ENCODE peak calls at places on chromosomes 4 and X, in nine cellular contexts. One of them, this sample, is unnamed.

GRCh38 chr4:138576684-138577083 is 334.5 kb upstream of the SLC7A11 start:
- DNase-seq in mesendoderm: peak; percentile 81
- DNase-seq in cardiac fibroblast: peak; percentile 75
- DNase-seq in astrocyte: peak; percentile 37
- DNase-seq in breast epithelium: no peak
- DNase-seq in hepatocyte: peak; percentile 26
- DNase-seq in mammary epithelial cell: peak; percentile 27
- DNase-seq in aorta: no peak
- DNase-seq in mucosa of descending colon: no peak
- DNase-seq in this sample: no peak

GRCh38 chr4:1776521-1777161 is 16.5 kb upstream of the FGFR3 start:
- DNase-seq in mesendoderm: no peak
- DNase-seq in cardiac fibroblast: no peak
- DNase-seq in astrocyte: no peak
- DNase-seq in breast epithelium: no peak
- DNase-seq in hepatocyte: no peak
- DNase-seq in mammary epithelial cell: no peak
- DNase-seq in aorta: no peak
- DNase-seq in mucosa of descending colon: no peak
- DNase-seq in this sample: no peak

GRCh38 chr4:13920901-13921300 is 293.4 kb upstream of the BOD1L1 start:
- DNase-seq in mesendoderm: peak; percentile 99
- DNase-seq in cardiac fibroblast: peak; percentile 100
- DNase-seq in astrocyte: peak; percentile 100
- DNase-seq in breast epithelium: peak; percentile 19
- DNase-seq in hepatocyte: peak; percentile 73
- DNase-seq in mammary epithelial cell: peak; percentile 100
- DNase-seq in aorta: peak; percentile 47
- DNase-seq in mucosa of descending colon: no peak
- DNase-seq in this sample: peak; percentile 89

GRCh38 chr4:72286185-72286584 is 254.4 kb downstream of the NPFFR2 start:
- DNase-seq in mesendoderm: peak; percentile 16
- DNase-seq in cardiac fibroblast: peak; percentile 52
- DNase-seq in astrocyte: peak; percentile 26
- DNase-seq in breast epithelium: no peak
- DNase-seq in hepatocyte: peak; percentile 23
- DNase-seq in mammary epithelial cell: peak; percentile 11
- DNase-seq in aorta: no peak
- DNase-seq in mucosa of descending colon: no peak
- DNase-seq in this sample: no peak

GRCh38 chr4:80732010-80732409 is 298.5 kb upstream of the BMP3 start:
- DNase-seq in mesendoderm: no peak
- DNase-seq in cardiac fibroblast: peak; percentile 5
- DNase-seq in astrocyte: peak; percentile 60
- DNase-seq in breast epithelium: no peak
- DNase-seq in hepatocyte: no peak
- DNase-seq in mammary epithelial cell: peak; percentile 68
- DNase-seq in aorta: no peak
- DNase-seq in mucosa of descending colon: no peak
- DNase-seq in this sample: no peak

GRCh38 chr4:112840061-112840460 is 203.1 kb downstream of the LARP7 start:
- DNase-seq in mesendoderm: peak; percentile 72
- DNase-seq in cardiac fibroblast: peak; percentile 37
- DNase-seq in astrocyte: peak; percentile 36
- DNase-seq in breast epithelium: no peak
- DNase-seq in hepatocyte: no peak
- DNase-seq in mammary epithelial cell: peak; percentile 11
- DNase-seq in aorta: no peak
- DNase-seq in mucosa of descending colon: no peak
- DNase-seq in this sample: no peak

GRCh38 chrX:26918633-26919032 is 544.5 kb downstream of the PPP4R3C start:
- DNase-seq in mesendoderm: peak; percentile 77
- DNase-seq in cardiac fibroblast: peak; percentile 49
- DNase-seq in astrocyte: no peak
- DNase-seq in breast epithelium: no peak
- DNase-seq in hepatocyte: peak; percentile 25
- DNase-seq in mammary epithelial cell: peak; percentile 9
- DNase-seq in aorta: no peak
- DNase-seq in mucosa of descending colon: no peak
- DNase-seq in this sample: no peak

GRCh38 chrX:13473666-13474516 is 95.5 kb upstream of the EGFL6 start:
- DNase-seq in mesendoderm: no peak
- DNase-seq in cardiac fibroblast: peak; percentile 37
- DNase-seq in astrocyte: no peak
- DNase-seq in breast epithelium: no peak
- DNase-seq in hepatocyte: no peak
- DNase-seq in mammary epithelial cell: no peak
- DNase-seq in aorta: no peak
- DNase-seq in mucosa of descending colon: no peak
- DNase-seq in this sample: no peak

GRCh38 chr4:154686838-154687237 is 57.0 kb upstream of the LRAT start:
- DNase-seq in mesendoderm: no peak
- DNase-seq in cardiac fibroblast: peak; percentile 19
- DNase-seq in astrocyte: no peak
- DNase-seq in breast epithelium: no peak
- DNase-seq in hepatocyte: no peak
- DNase-seq in mammary epithelial cell: peak; percentile 9
- DNase-seq in aorta: no peak
- DNase-seq in mucosa of descending colon: no peak
- DNase-seq in this sample: no peak

GRCh38 chr4:3291969-3292570 is 751 bp upstream of the RGS12 start:
- DNase-seq in mesendoderm: peak; percentile 42
- DNase-seq in cardiac fibroblast: peak; percentile 31
- DNase-seq in astrocyte: peak; percentile 11
- DNase-seq in breast epithelium: peak; percentile 65
- DNase-seq in hepatocyte: peak; percentile 80
- DNase-seq in mammary epithelial cell: peak; percentile 66
- DNase-seq in aorta: peak; percentile 76
- DNase-seq in mucosa of descending colon: peak; percentile 84
- DNase-seq in this sample: peak; percentile 41

GRCh38 chr4:112509243-112510190 is 6.5 kb downstream of the NEUROG2 start:
- DNase-seq in mesendoderm: peak; percentile 56
- DNase-seq in cardiac fibroblast: no peak
- DNase-seq in astrocyte: peak; percentile 11
- DNase-seq in breast epithelium: no peak
- DNase-seq in hepatocyte: no peak
- DNase-seq in mammary epithelial cell: no peak
- DNase-seq in aorta: no peak
- DNase-seq in mucosa of descending colon: no peak
- DNase-seq in this sample: no peak

GRCh38 chrX:78652971-78653822 is 5.9 kb downstream of the RTL3 start:
- DNase-seq in mesendoderm: peak; percentile 58
- DNase-seq in cardiac fibroblast: peak; percentile 87
- DNase-seq in astrocyte: peak; percentile 90
- DNase-seq in breast epithelium: no peak
- DNase-seq in hepatocyte: no peak
- DNase-seq in mammary epithelial cell: peak; percentile 62
- DNase-seq in aorta: no peak
- DNase-seq in mucosa of descending colon: no peak
- DNase-seq in this sample: peak; percentile 66
- H3K4me3 ChIP-seq in mesendoderm: no peak overlapping the region
- H3K4me3 ChIP-seq in cardiac fibroblast: no peak overlapping the region
- H3K4me3 ChIP-seq in astrocyte: no peak overlapping the region
- H3K4me3 ChIP-seq in breast epithelium: no peak overlapping the region
- H3K4me3 ChIP-seq in hepatocyte: no peak overlapping the region
- H3K4me3 ChIP-seq in mammary epithelial cell: no peak overlapping the region
- H3K4me3 ChIP-seq in aorta: no peak overlapping the region
- H3K4me3 ChIP-seq in mucosa of descending colon: no peak overlapping the region
- H3K4me3 ChIP-seq in this sample: no peak overlapping the region

DNA sequence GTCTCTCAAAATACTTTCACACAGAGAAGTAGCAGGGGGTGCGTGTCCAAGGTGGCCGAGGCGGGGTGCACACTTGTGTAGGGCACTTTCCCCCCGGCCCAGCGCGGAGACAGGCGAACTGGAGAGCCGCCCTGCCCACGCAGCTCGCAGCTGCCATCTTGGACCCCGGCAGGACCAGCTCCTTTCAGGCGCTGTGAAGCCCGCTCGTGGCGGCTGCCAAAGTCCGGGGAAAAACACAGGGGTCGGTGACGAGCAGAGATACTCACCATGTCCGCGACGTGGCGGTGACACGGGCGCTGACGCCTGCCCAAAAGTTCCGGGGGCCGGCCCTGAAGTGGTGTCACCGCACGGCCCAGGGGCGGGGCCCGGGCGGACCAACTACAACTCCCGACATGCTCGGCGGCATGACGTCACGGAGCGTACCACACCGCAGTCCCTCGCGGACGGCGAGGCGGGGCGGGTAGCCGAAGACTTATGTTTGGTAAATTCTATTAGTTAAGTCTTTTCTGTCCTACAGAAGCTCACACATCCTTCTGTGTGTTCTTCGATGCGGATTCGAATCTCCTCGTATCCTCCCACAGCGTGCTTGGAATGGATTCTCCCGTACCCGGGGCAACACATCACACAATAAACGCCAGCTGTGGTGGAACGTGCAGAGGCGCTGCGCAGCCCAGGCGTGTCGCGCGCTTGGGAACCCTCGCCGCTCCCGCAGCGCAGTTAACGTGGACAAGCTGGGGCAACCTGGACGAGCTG is at the start of gene UFSP2:
- DNase-seq in mesendoderm: peak; percentile 93
- DNase-seq in cardiac fibroblast: peak; percentile 94
- DNase-seq in astrocyte: peak; percentile 82
- DNase-seq in breast epithelium: peak; percentile 88
- DNase-seq in hepatocyte: peak; percentile 93
- DNase-seq in mammary epithelial cell: peak; percentile 89
- DNase-seq in aorta: peak; percentile 93
- DNase-seq in mucosa of descending colon: peak; percentile 93
- DNase-seq in this sample: peak; percentile 82
- H3K4me3 ChIP-seq in mesendoderm: peak within 1 kb of the TSS; percentile 83
- H3K4me3 ChIP-seq in cardiac fibroblast: peak within 1 kb of the TSS; percentile 92
- H3K4me3 ChIP-seq in astrocyte: peak within 1 kb of the TSS; percentile 94
- H3K4me3 ChIP-seq in breast epithelium: peak within 1 kb of the TSS; percentile 78
- H3K4me3 ChIP-seq in hepatocyte: peak within 1 kb of the TSS; percentile 59
- H3K4me3 ChIP-seq in mammary epithelial cell: peak within 1 kb of the TSS; percentile 77
- H3K4me3 ChIP-seq in aorta: peak within 1 kb of the TSS; percentile 92
- H3K4me3 ChIP-seq in mucosa of descending colon: peak within 1 kb of the TSS; percentile 86
- H3K4me3 ChIP-seq in this sample: peak within 1 kb of the TSS; percentile 78

GRCh38 chrX:77788050-77788449 is 2.0 kb upstream of the ATRX start:
- DNase-seq in mesendoderm: peak; percentile 3
- DNase-seq in cardiac fibroblast: peak; percentile 51
- DNase-seq in astrocyte: no peak
- DNase-seq in breast epithelium: no peak
- DNase-seq in hepatocyte: peak; percentile 6
- DNase-seq in mammary epithelial cell: no peak
- DNase-seq in aorta: no peak
- DNase-seq in mucosa of descending colon: no peak
- DNase-seq in this sample: no peak
- H3K4me3 ChIP-seq in mesendoderm: no peak overlapping the region
- H3K4me3 ChIP-seq in cardiac fibroblast: no peak overlapping the region
- H3K4me3 ChIP-seq in astrocyte: no peak overlapping the region
- H3K4me3 ChIP-seq in breast epithelium: peak overlapping the region; percentile 11
- H3K4me3 ChIP-seq in hepatocyte: no peak overlapping the region
- H3K4me3 ChIP-seq in mammary epithelial cell: no peak overlapping the region
- H3K4me3 ChIP-seq in aorta: no peak overlapping the region
- H3K4me3 ChIP-seq in mucosa of descending colon: no peak overlapping the region
- H3K4me3 ChIP-seq in this sample: no peak overlapping the region

GRCh38 chrX:141652315-141652714 is 46.2 kb downstream of the SPANXD start:
- DNase-seq in mesendoderm: no peak
- DNase-seq in cardiac fibroblast: peak; percentile 32
- DNase-seq in astrocyte: no peak
- DNase-seq in breast epithelium: no peak
- DNase-seq in hepatocyte: no peak
- DNase-seq in mammary epithelial cell: no peak
- DNase-seq in aorta: no peak
- DNase-seq in mucosa of descending colon: no peak
- DNase-seq in this sample: no peak
- H3K4me3 ChIP-seq in mesendoderm: no peak overlapping the region
- H3K4me3 ChIP-seq in cardiac fibroblast: no peak overlapping the region
- H3K4me3 ChIP-seq in astrocyte: no peak overlapping the region
- H3K4me3 ChIP-seq in breast epithelium: no peak overlapping the region
- H3K4me3 ChIP-seq in hepatocyte: no peak overlapping the region
- H3K4me3 ChIP-seq in mammary epithelial cell: no peak overlapping the region
- H3K4me3 ChIP-seq in aorta: no peak overlapping the region
- H3K4me3 ChIP-seq in mucosa of descending colon: no peak overlapping the region
- H3K4me3 ChIP-seq in this sample: no peak overlapping the region

GRCh38 chr4:16231570-16232252 is 5.4 kb upstream of the TAPT1 start:
- DNase-seq in mesendoderm: no peak
- DNase-seq in cardiac fibroblast: peak; percentile 47
- DNase-seq in astrocyte: no peak
- DNase-seq in breast epithelium: no peak
- DNase-seq in hepatocyte: no peak
- DNase-seq in mammary epithelial cell: no peak
- DNase-seq in aorta: no peak
- DNase-seq in mucosa of descending colon: no peak
- DNase-seq in this sample: peak; percentile 1
- H3K4me3 ChIP-seq in mesendoderm: no peak overlapping the region
- H3K4me3 ChIP-seq in cardiac fibroblast: peak overlapping the region; percentile 2
- H3K4me3 ChIP-seq in astrocyte: no peak overlapping the region
- H3K4me3 ChIP-seq in breast epithelium: peak overlapping the region; percentile 0
- H3K4me3 ChIP-seq in hepatocyte: no peak overlapping the region
- H3K4me3 ChIP-seq in mammary epithelial cell: no peak overlapping the region
- H3K4me3 ChIP-seq in aorta: no peak overlapping the region
- H3K4me3 ChIP-seq in mucosa of descending colon: no peak overlapping the region
- H3K4me3 ChIP-seq in this sample: no peak overlapping the region

GRCh38 chr4:180152831-180153230 is 2090.4 kb upstream of the TENM3 start:
- DNase-seq in mesendoderm: no peak
- DNase-seq in cardiac fibroblast: no peak
- DNase-seq in astrocyte: no peak
- DNase-seq in breast epithelium: no peak
- DNase-seq in hepatocyte: no peak
- DNase-seq in mammary epithelial cell: no peak
- DNase-seq in aorta: no peak
- DNase-seq in mucosa of descending colon: no peak
- DNase-seq in this sample: no peak
- H3K4me3 ChIP-seq in mesendoderm: no peak overlapping the region
- H3K4me3 ChIP-seq in cardiac fibroblast: no peak overlapping the region
- H3K4me3 ChIP-seq in astrocyte: no peak overlapping the region
- H3K4me3 ChIP-seq in breast epithelium: no peak overlapping the region
- H3K4me3 ChIP-seq in hepatocyte: no peak overlapping the region
- H3K4me3 ChIP-seq in mammary epithelial cell: no peak overlapping the region
- H3K4me3 ChIP-seq in aorta: no peak overlapping the region
- H3K4me3 ChIP-seq in mucosa of descending colon: no peak overlapping the region
- H3K4me3 ChIP-seq in this sample: no peak overlapping the region

This sample was measured in SJSA1.